ENCODE peak calls at places on chromosomes 1 and 21, in six cellular contexts. R is CD8-positive, alpha-beta T cell; H is cardiac fibroblast; Z is GM04504; V is neural progenitor cell; O is endodermal cell. A is an unnamed sample.
A peak's percentile ranks its signal among the peaks of the same experiment; 100 is the strongest.

GRCh38 chr1:119160435-119160834 is 20.0 kb upstream of the WARS2 start:
- DNase-seq in O (no peak), V (no peak), R (no peak), Z (no peak), H (no peak), A (no peak)

GRCh38 chr1:17251699-17252376 is 2.9 kb downstream of the PADI3 start:
- DNase-seq in H (peak; percentile 66), O (no peak), V (no peak), R (no peak), Z (no peak), A (peak; percentile 37)

GRCh38 chr1:203871114-203871875 is 9.9 kb downstream of the SNRPE start:
- DNase-seq in H (peak; percentile 85), R (peak; percentile 10), O (peak; percentile 75), V (peak; percentile 90), Z (peak; percentile 47), A (peak; percentile 82)

GRCh38 chr1:15218287-15219279 is 28.4 kb upstream of the FHAD1 start:
- DNase-seq in H (peak; percentile 35), R (no peak), O (no peak), V (no peak), Z (no peak), A (peak; percentile 41)

GRCh38 chr1:18575620-18576019 is 55.0 kb upstream of the PAX7 start:
- DNase-seq in H (peak; percentile 30), O (peak; percentile 97), Z (no peak), V (peak; percentile 90), R (peak; percentile 51), A (peak; percentile 95)

GRCh38 chr1:101438359-101438758 is 201.5 kb downstream of the S1PR1 start:
- DNase-seq in H (peak; percentile 28), V (peak; percentile 7), R (no peak), O (peak; percentile 58), Z (no peak), A (peak; percentile 31)

GRCh38 chr1:31760901-31761470 is 3.2 kb downstream of the ADGRB2 start:
- DNase-seq in O (peak; percentile 89), R (peak; percentile 72), V (peak; percentile 85), Z (no peak), H (peak; percentile 71), A (peak; percentile 81)

GRCh38 chr1:55155522-55155921 is 59.6 kb downstream of the USP24 start:
- DNase-seq in H (peak; percentile 23), O (peak; percentile 73), Z (no peak), R (no peak), V (peak; percentile 4), A (peak; percentile 46)

GRCh38 chr1:64950284-64950809 is 16.0 kb downstream of the JAK1 start:
- DNase-seq in V (no peak), O (no peak), R (no peak), H (no peak), Z (no peak), A (no peak)

GRCh38 chr21:43718872-43719747 is at the start of gene PDXK:
- DNase-seq in Z (no peak), O (peak; percentile 96), V (peak; percentile 94), H (peak; percentile 76), R (peak; percentile 71), A (peak; percentile 87)

GRCh38 chr1:3779265-3779911 is 6.8 kb downstream of the SMIM1 start:
- DNase-seq in Z (no peak), H (no peak), V (no peak), R (no peak), O (peak; percentile 46), A (no peak)

GRCh38 chr1:184212649-184213314 is 161.3 kb downstream of the TSEN15 start:
- DNase-seq in R (no peak), O (peak; percentile 59), Z (peak; percentile 72), H (peak; percentile 85), V (no peak), A (peak; percentile 92)

GRCh38 chr1:59052194-59052593 is 244.7 kb upstream of the FGGY start:
- DNase-seq in O (no peak), Z (no peak), H (no peak), R (no peak), V (no peak), A (no peak)

GRCh38 chr1:59947047-59947938 is 20.7 kb upstream of the CYP2J2 start:
- DNase-seq in R (peak; percentile 53), H (peak; percentile 77), V (peak; percentile 81), O (peak; percentile 80), Z (peak; percentile 28), A (peak; percentile 72)

GRCh38 chr1:161206411-161207140 is 4.4 kb downstream of the NDUFS2 start:
- DNase-seq in H (peak; percentile 91), V (no peak), O (no peak), Z (no peak), R (no peak), A (no peak)

GRCh38 chr1:45644661-45645060 is 20.8 kb upstream of the CCDC17 start:
- DNase-seq in Z (no peak), R (no peak), H (no peak), V (no peak), O (no peak), A (no peak)

GRCh38 chr1:112934562-112934952 is 21.4 kb downstream of the SLC16A1 start:
- DNase-seq in V (peak; percentile 15), O (no peak), R (no peak), H (peak; percentile 16), Z (no peak), A (peak; percentile 46)

GRCh38 chr1:109983380-109984189 is 980 bp upstream of the AHCYL1 start:
- DNase-seq in V (no peak), O (no peak), Z (no peak), R (no peak), H (peak; percentile 45), A (no peak)

GRCh38 chr1:107003972-107004371 is 52.5 kb upstream of the PRMT6 start:
- DNase-seq in V (no peak), Z (no peak), H (no peak), R (no peak), O (no peak), A (no peak)

GRCh38 chr1:44531785-44532566 is 126.9 kb downstream of the RNF220 start:
- DNase-seq in O (no peak), Z (no peak), H (peak; percentile 55), R (no peak), V (no peak), A (peak; percentile 89)

GRCh38 chr1:199157494-199157893 is 518.7 kb downstream of the PTPRC start:
- DNase-seq in R (no peak), H (peak; percentile 59), Z (no peak), O (no peak), V (no peak), A (no peak)

GRCh38 chr1:227273557-227273956 is 44.7 kb downstream of the CDC42BPA start:
- DNase-seq in Z (no peak), O (peak; percentile 58), V (peak; percentile 67), H (peak; percentile 36), R (no peak), A (peak; percentile 79)

GRCh38 chr1:205226868-205227583 is 720 bp upstream of the TMCC2 start:
- DNase-seq in O (no peak), R (no peak), Z (no peak), H (peak; percentile 55), V (no peak), A (no peak)

GRCh38 chr1:228390649-228391048 is 16.0 kb downstream of the TRIM11 start:
- DNase-seq in H (no peak), V (no peak), R (no peak), Z (no peak), O (no peak), A (no peak)

A was measured in mesendoderm.